ENCODE peak calls at places on chromosomes 2 and 18, in six cellular contexts. One of them, this sample, is unnamed.

GRCh38 chr2:146821836-146822316 is 1023.0 kb upstream of the ACVR2A start:
- DNase-seq in ascending aorta: no peak
- DNase-seq in epithelial cell of esophagus: peak
- DNase-seq in foreskin fibroblast: peak
- DNase-seq in SK-N-SH: no peak
- DNase-seq in colonic mucosa: no peak
- DNase-seq in this sample: no peak

GRCh38 chr2:71530246-71530986 is 77.1 kb downstream of the DYSF start:
- DNase-seq in ascending aorta: no peak
- DNase-seq in epithelial cell of esophagus: peak
- DNase-seq in foreskin fibroblast: peak
- DNase-seq in SK-N-SH: peak
- DNase-seq in colonic mucosa: no peak
- DNase-seq in this sample: peak

GRCh38 chr2:176268976-176269318 is 295 bp upstream of the MTX2 start:
- DNase-seq in ascending aorta: no peak
- DNase-seq in epithelial cell of esophagus: no peak
- DNase-seq in foreskin fibroblast: no peak
- DNase-seq in SK-N-SH: no peak
- DNase-seq in colonic mucosa: no peak
- DNase-seq in this sample: no peak

GRCh38 chr2:146323564-146323963 is 1521.3 kb upstream of the ACVR2A start:
- DNase-seq in ascending aorta: no peak
- DNase-seq in epithelial cell of esophagus: peak
- DNase-seq in foreskin fibroblast: no peak
- DNase-seq in SK-N-SH: no peak
- DNase-seq in colonic mucosa: no peak
- DNase-seq in this sample: no peak

GRCh38 chr2:127763776-127764175 is 47.2 kb downstream of the WDR33 start:
- DNase-seq in ascending aorta: no peak
- DNase-seq in epithelial cell of esophagus: no peak
- DNase-seq in foreskin fibroblast: peak
- DNase-seq in SK-N-SH: no peak
- DNase-seq in colonic mucosa: no peak
- DNase-seq in this sample: no peak

GRCh38 chr2:11631462-11631861 is 38.5 kb downstream of the NTSR2 start:
- DNase-seq in ascending aorta: no peak
- DNase-seq in epithelial cell of esophagus: peak
- DNase-seq in foreskin fibroblast: no peak
- DNase-seq in SK-N-SH: no peak
- DNase-seq in colonic mucosa: no peak
- DNase-seq in this sample: no peak

GRCh38 chr2:187215576-187216240 is 232.3 kb downstream of the CALCRL start:
- DNase-seq in ascending aorta: no peak
- DNase-seq in epithelial cell of esophagus: no peak
- DNase-seq in foreskin fibroblast: peak
- DNase-seq in SK-N-SH: no peak
- DNase-seq in colonic mucosa: no peak
- DNase-seq in this sample: no peak

GRCh38 chr2:177666408-177666807 is 273.8 kb downstream of the AGPS start:
- DNase-seq in ascending aorta: no peak
- DNase-seq in epithelial cell of esophagus: no peak
- DNase-seq in foreskin fibroblast: no peak
- DNase-seq in SK-N-SH: no peak
- DNase-seq in colonic mucosa: no peak
- DNase-seq in this sample: no peak

GRCh38 chr2:64749446-64749845 is 95.7 kb upstream of the SERTAD2 start:
- DNase-seq in ascending aorta: no peak
- DNase-seq in epithelial cell of esophagus: peak
- DNase-seq in foreskin fibroblast: no peak
- DNase-seq in SK-N-SH: no peak
- DNase-seq in colonic mucosa: no peak
- DNase-seq in this sample: no peak

GRCh38 chr18:27577265-27577664 is 392.2 kb upstream of the CHST9 start:
- DNase-seq in ascending aorta: no peak
- DNase-seq in epithelial cell of esophagus: no peak
- DNase-seq in foreskin fibroblast: no peak
- DNase-seq in SK-N-SH: no peak
- DNase-seq in colonic mucosa: no peak
- DNase-seq in this sample: no peak

GRCh38 chr18:49811151-49811938 is 2.0 kb downstream of the ACAA2 start:
- DNase-seq in ascending aorta: no peak
- DNase-seq in epithelial cell of esophagus: no peak
- DNase-seq in foreskin fibroblast: no peak
- DNase-seq in SK-N-SH: peak
- DNase-seq in colonic mucosa: no peak
- DNase-seq in this sample: no peak

GRCh38 chr2:201344663-201345366 is 12.3 kb downstream of the FLACC1 start:
- DNase-seq in ascending aorta: no peak
- DNase-seq in epithelial cell of esophagus: peak
- DNase-seq in foreskin fibroblast: no peak
- DNase-seq in SK-N-SH: no peak
- DNase-seq in colonic mucosa: no peak
- DNase-seq in this sample: no peak

GRCh38 chr2:3288455-3289163 is 89.0 kb downstream of the EIPR1 start:
- DNase-seq in ascending aorta: no peak
- DNase-seq in epithelial cell of esophagus: no peak
- DNase-seq in foreskin fibroblast: no peak
- DNase-seq in SK-N-SH: peak
- DNase-seq in colonic mucosa: no peak
- DNase-seq in this sample: no peak

GRCh38 chr2:27281855-27282559 is at the start of gene TRIM54:
- DNase-seq in ascending aorta: no peak
- DNase-seq in epithelial cell of esophagus: no peak
- DNase-seq in foreskin fibroblast: no peak
- DNase-seq in SK-N-SH: no peak
- DNase-seq in colonic mucosa: no peak
- DNase-seq in this sample: no peak

GRCh38 chr2:105361132-105361889 is 24.0 kb downstream of the C2orf49 start:
- DNase-seq in ascending aorta: no peak
- DNase-seq in epithelial cell of esophagus: no peak
- DNase-seq in foreskin fibroblast: no peak
- DNase-seq in SK-N-SH: no peak
- DNase-seq in colonic mucosa: no peak
- DNase-seq in this sample: no peak

GRCh38 chr2:191171708-191172355 is 21.0 kb upstream of the STAT4 start:
- DNase-seq in ascending aorta: no peak
- DNase-seq in epithelial cell of esophagus: peak
- DNase-seq in foreskin fibroblast: peak
- DNase-seq in SK-N-SH: no peak
- DNase-seq in colonic mucosa: no peak
- DNase-seq in this sample: no peak

GRCh38 chr2:68263632-68264031 is 11.3 kb upstream of the PPP3R1 start:
- DNase-seq in ascending aorta: no peak
- DNase-seq in epithelial cell of esophagus: no peak
- DNase-seq in foreskin fibroblast: no peak
- DNase-seq in SK-N-SH: no peak
- DNase-seq in colonic mucosa: no peak
- DNase-seq in this sample: no peak

GRCh38 chr2:69917854-69918253 is 2.9 kb downstream of the MXD1 start:
- DNase-seq in ascending aorta: peak
- DNase-seq in epithelial cell of esophagus: peak
- DNase-seq in foreskin fibroblast: peak
- DNase-seq in SK-N-SH: no peak
- DNase-seq in colonic mucosa: no peak
- DNase-seq in this sample: no peak

GRCh38 chr2:172586255-172586891 is 30.5 kb downstream of the PDK1 start:
- DNase-seq in ascending aorta: no peak
- DNase-seq in epithelial cell of esophagus: no peak
- DNase-seq in foreskin fibroblast: no peak
- DNase-seq in SK-N-SH: no peak
- DNase-seq in colonic mucosa: no peak
- DNase-seq in this sample: no peak

GRCh38 chr2:218897394-218898108 is 16.9 kb downstream of the WNT10A start:
- DNase-seq in ascending aorta: no peak
- DNase-seq in epithelial cell of esophagus: no peak
- DNase-seq in foreskin fibroblast: no peak
- DNase-seq in SK-N-SH: peak
- DNase-seq in colonic mucosa: no peak
- DNase-seq in this sample: no peak

GRCh38 chr18:72542993-72543361 is 1.2 kb downstream of the CBLN2 start:
- DNase-seq in ascending aorta: no peak
- DNase-seq in epithelial cell of esophagus: peak
- DNase-seq in foreskin fibroblast: no peak
- DNase-seq in SK-N-SH: peak
- DNase-seq in colonic mucosa: no peak
- DNase-seq in this sample: no peak

GRCh38 chr2:219537657-219538487 is 5.7 kb downstream of the CHPF start:
- DNase-seq in ascending aorta: no peak
- DNase-seq in epithelial cell of esophagus: no peak
- DNase-seq in foreskin fibroblast: no peak
- DNase-seq in SK-N-SH: no peak
- DNase-seq in colonic mucosa: no peak
- DNase-seq in this sample: no peak

GRCh38 chr2:36902385-36903120 is 63.8 kb downstream of the STRN start:
- DNase-seq in ascending aorta: no peak
- DNase-seq in epithelial cell of esophagus: no peak
- DNase-seq in foreskin fibroblast: no peak
- DNase-seq in SK-N-SH: no peak
- DNase-seq in colonic mucosa: no peak
- DNase-seq in this sample: no peak

GRCh38 chr2:28765316-28765715 is 13.7 kb downstream of the PPP1CB start:
- DNase-seq in ascending aorta: no peak
- DNase-seq in epithelial cell of esophagus: no peak
- DNase-seq in foreskin fibroblast: no peak
- DNase-seq in SK-N-SH: no peak
- DNase-seq in colonic mucosa: no peak
- DNase-seq in this sample: no peak

GRCh38 chr18:74499633-74500032 is 3.5 kb downstream of the CNDP2 start:
- DNase-seq in ascending aorta: no peak
- DNase-seq in epithelial cell of esophagus: peak
- DNase-seq in foreskin fibroblast: no peak
- DNase-seq in SK-N-SH: no peak
- DNase-seq in colonic mucosa: peak
- DNase-seq in this sample: peak

GRCh38 chr2:160207804-160208661 is 8.0 kb upstream of the ITGB6 start:
- DNase-seq in ascending aorta: peak
- DNase-seq in epithelial cell of esophagus: peak
- DNase-seq in foreskin fibroblast: peak
- DNase-seq in SK-N-SH: peak
- DNase-seq in colonic mucosa: peak
- DNase-seq in this sample: peak

GRCh38 chr18:23316986-23317385 is 136.1 kb upstream of the RIOK3 start:
- DNase-seq in ascending aorta: no peak
- DNase-seq in epithelial cell of esophagus: no peak
- DNase-seq in foreskin fibroblast: no peak
- DNase-seq in SK-N-SH: no peak
- DNase-seq in colonic mucosa: no peak
- DNase-seq in this sample: no peak

GRCh38 chr2:8540552-8541055 is 141.3 kb upstream of the ID2 start:
- DNase-seq in ascending aorta: no peak
- DNase-seq in epithelial cell of esophagus: no peak
- DNase-seq in foreskin fibroblast: no peak
- DNase-seq in SK-N-SH: no peak
- DNase-seq in colonic mucosa: no peak
- DNase-seq in this sample: no peak

GRCh38 chr2:12202301-12202700 is 455.9 kb downstream of the LPIN1 start:
- DNase-seq in ascending aorta: no peak
- DNase-seq in epithelial cell of esophagus: no peak
- DNase-seq in foreskin fibroblast: no peak
- DNase-seq in SK-N-SH: no peak
- DNase-seq in colonic mucosa: no peak
- DNase-seq in this sample: no peak

GRCh38 chr2:38935568-38936172 is 46.0 kb downstream of the ARHGEF33 start:
- DNase-seq in ascending aorta: no peak
- DNase-seq in epithelial cell of esophagus: peak
- DNase-seq in foreskin fibroblast: no peak
- DNase-seq in SK-N-SH: no peak
- DNase-seq in colonic mucosa: no peak
- DNase-seq in this sample: no peak
- H3K4me3 ChIP-seq in ascending aorta: no peak
- H3K4me3 ChIP-seq in epithelial cell of esophagus: no peak
- H3K4me3 ChIP-seq in foreskin fibroblast: no peak
- H3K4me3 ChIP-seq in SK-N-SH: peak
- H3K4me3 ChIP-seq in colonic mucosa: no peak
- H3K4me3 ChIP-seq in this sample: no peak

DNA sequence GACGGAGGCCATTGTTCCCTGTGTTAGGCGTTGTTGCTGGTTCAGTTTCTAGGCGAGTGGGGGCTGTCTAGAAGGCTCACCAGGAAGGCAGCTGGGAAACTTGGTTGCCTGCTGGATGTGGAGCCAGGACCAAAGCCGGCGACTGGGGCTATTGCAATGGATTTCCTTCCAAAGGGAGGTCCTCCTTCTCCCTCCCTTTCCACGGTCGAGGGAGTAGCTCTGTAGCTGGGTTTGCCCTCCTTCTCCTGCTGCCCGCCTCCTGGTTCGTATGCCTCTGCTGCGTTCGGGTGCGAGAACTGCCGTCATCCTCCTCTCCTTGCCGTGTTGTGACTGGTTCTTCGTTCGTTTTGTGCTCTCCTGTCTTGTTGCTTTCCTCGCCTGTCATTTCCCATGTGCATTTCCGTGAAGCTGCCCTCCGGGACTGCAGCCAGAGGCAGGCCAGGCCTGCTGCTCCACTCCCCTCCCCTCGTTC is 203.4 kb downstream of the NEDD4L start:
- DNase-seq in ascending aorta: no peak
- DNase-seq in epithelial cell of esophagus: peak
- DNase-seq in foreskin fibroblast: no peak
- DNase-seq in SK-N-SH: no peak
- DNase-seq in colonic mucosa: no peak
- DNase-seq in this sample: no peak
- H3K4me3 ChIP-seq in ascending aorta: peak
- H3K4me3 ChIP-seq in epithelial cell of esophagus: peak
- H3K4me3 ChIP-seq in foreskin fibroblast: no peak
- H3K4me3 ChIP-seq in SK-N-SH: no peak
- H3K4me3 ChIP-seq in colonic mucosa: no peak
- H3K4me3 ChIP-seq in this sample: no peak

GRCh38 chr2:118177932-118178331 is 89.7 kb downstream of the INSIG2 start:
- DNase-seq in ascending aorta: no peak
- DNase-seq in epithelial cell of esophagus: peak
- DNase-seq in foreskin fibroblast: no peak
- DNase-seq in SK-N-SH: no peak
- DNase-seq in colonic mucosa: no peak
- DNase-seq in this sample: no peak
- H3K4me3 ChIP-seq in ascending aorta: no peak
- H3K4me3 ChIP-seq in epithelial cell of esophagus: no peak
- H3K4me3 ChIP-seq in foreskin fibroblast: no peak
- H3K4me3 ChIP-seq in SK-N-SH: no peak
- H3K4me3 ChIP-seq in colonic mucosa: no peak
- H3K4me3 ChIP-seq in this sample: no peak

DNA sequence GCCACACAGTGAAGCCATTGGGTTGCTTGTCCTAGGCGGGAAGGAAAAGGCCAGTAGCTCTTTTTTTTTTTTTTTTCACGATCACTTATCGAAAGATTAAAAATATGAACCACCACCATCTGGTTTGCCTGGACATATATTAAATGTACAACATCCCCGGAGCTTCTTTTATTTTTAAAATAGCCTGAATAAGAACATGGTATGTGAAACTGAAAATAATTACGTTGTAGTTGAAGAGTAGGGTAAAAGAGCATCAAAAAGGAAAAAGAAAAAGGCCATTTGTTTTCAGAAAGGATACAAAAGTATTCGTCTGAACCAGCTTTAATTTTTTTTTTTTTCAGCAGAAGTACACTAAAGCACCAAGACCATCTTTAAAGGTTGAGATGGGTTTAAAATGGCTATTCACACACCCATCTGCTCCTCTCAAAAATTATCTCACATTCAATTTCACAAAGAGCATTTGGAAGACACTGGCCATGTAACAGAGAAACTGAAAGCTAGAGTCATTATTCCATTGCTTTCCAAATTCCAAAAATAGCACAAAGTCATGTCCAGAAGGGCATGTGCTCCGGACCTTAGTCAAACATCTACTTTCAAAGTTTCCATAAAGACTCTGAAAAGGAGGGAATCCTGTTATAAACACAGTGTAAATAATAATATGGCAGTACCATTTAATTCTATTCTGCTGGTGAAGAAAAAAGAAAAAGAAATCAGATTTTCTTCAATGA is 82.9 kb downstream of the SCN3A start:
- DNase-seq in ascending aorta: no peak
- DNase-seq in epithelial cell of esophagus: no peak
- DNase-seq in foreskin fibroblast: no peak
- DNase-seq in SK-N-SH: no peak
- DNase-seq in colonic mucosa: no peak
- DNase-seq in this sample: no peak
- H3K4me3 ChIP-seq in ascending aorta: no peak
- H3K4me3 ChIP-seq in epithelial cell of esophagus: no peak
- H3K4me3 ChIP-seq in foreskin fibroblast: no peak
- H3K4me3 ChIP-seq in SK-N-SH: no peak
- H3K4me3 ChIP-seq in colonic mucosa: no peak
- H3K4me3 ChIP-seq in this sample: no peak

This sample was measured in lower leg skin.